ENCODE peak calls at places on chromosomes 5 and 9, in nine cellular contexts. H is Panc1, D is progenitor cell of endocrine pancreas, P is GDM1, M is iPS DF 19.7, E is C1 segment of cervical spinal cord, L is AG09319, A is hepatocyte, O is germinal center. J is an unnamed sample.

GRCh38 chr5:79535477-79536192 is 21.7 kb upstream of the HOMER1 start:
- DNase-seq in E (no peak), L (no peak), D (no peak), A (no peak), P (no peak), M (no peak), H (no peak), O (no peak), J (no peak)

GRCh38 chr5:43973318-43973717 is 370.3 kb downstream of the NNT start:
- DNase-seq in L (no peak), D (no peak), M (no peak), P (no peak), A (peak; percentile 30), O (no peak), H (no peak), E (no peak), J (no peak)

GRCh38 chr9:17528859-17529258 is 50.0 kb upstream of the SH3GL2 start:
- DNase-seq in P (no peak), A (no peak), O (no peak), D (no peak), L (no peak), H (no peak), E (no peak), M (no peak), J (no peak)

GRCh38 chr5:28397502-28397941 is 1359.1 kb upstream of the CDH9 start:
- DNase-seq in D (no peak), A (peak; percentile 18), H (no peak), M (no peak), P (no peak), E (no peak), L (no peak), O (no peak), J (no peak)

GRCh38 chr5:89457411-89458329 is 574.7 kb upstream of the MEF2C start:
- DNase-seq in M (no peak), L (peak; percentile 27), A (peak; percentile 26), P (peak; percentile 63), E (no peak), O (no peak), H (peak; percentile 50), D (no peak), J (peak; percentile 21)

GRCh38 chr5:53323943-53324642 is 156.3 kb upstream of the FST start:
- DNase-seq in L (no peak), E (no peak), P (no peak), D (no peak), O (no peak), A (no peak), H (no peak), M (no peak), J (no peak)

GRCh38 chr9:114497220-114497619 is 8.1 kb downstream of the WHRN start:
- DNase-seq in H (no peak), E (no peak), D (no peak), M (no peak), L (no peak), P (no peak), O (no peak), A (no peak), J (no peak)

GRCh38 chr5:135442387-135443256 is 4.5 kb downstream of the DCANP1 start:
- DNase-seq in E (no peak), L (no peak), M (no peak), P (no peak), D (no peak), O (no peak), H (no peak), A (no peak), J (no peak)

GRCh38 chr5:67972027-67972822 is 243.3 kb upstream of the PIK3R1 start:
- DNase-seq in H (no peak), O (no peak), A (no peak), E (no peak), M (no peak), D (no peak), L (no peak), P (no peak), J (no peak)

GRCh38 chr5:38776494-38776893 is 69.3 kb upstream of the OSMR start:
- DNase-seq in P (no peak), H (no peak), A (no peak), L (no peak), D (no peak), M (no peak), E (no peak), O (no peak), J (no peak)

GRCh38 chr5:127959152-127959764 is 124.3 kb upstream of the SLC12A2 start:
- DNase-seq in P (no peak), D (no peak), O (no peak), E (no peak), H (peak; percentile 54), M (no peak), L (peak; percentile 44), A (peak; percentile 76), J (peak; percentile 30)

GRCh38 chr9:128636024-128636390 is 20.6 kb downstream of the DYNC2I2 start:
- DNase-seq in H (no peak), M (peak; percentile 45), E (no peak), O (no peak), P (no peak), A (peak; percentile 77), D (no peak), L (no peak), J (no peak)

GRCh38 chr9:107465467-107466451 is 23.8 kb downstream of the KLF4 start:
- DNase-seq in M (no peak), O (peak; percentile 55), L (no peak), H (no peak), D (peak; percentile 51), E (peak; percentile 44), A (peak; percentile 90), P (no peak), J (peak; percentile 64)

GRCh38 chr9:34701023-34701768 is 8.7 kb downstream of the CCL21 start:
- DNase-seq in H (peak; percentile 13), A (peak; percentile 85), L (no peak), D (peak; percentile 83), M (peak; percentile 15), E (peak; percentile 39), O (peak; percentile 82), P (peak; percentile 38), J (peak; percentile 73)

GRCh38 chr9:138049085-138049778 is 171.7 kb downstream of the CACNA1B start:
- DNase-seq in O (no peak), M (no peak), D (no peak), E (no peak), A (no peak), L (no peak), P (no peak), H (no peak), J (no peak)

GRCh38 chr5:94086194-94086593 is 344.8 kb upstream of the POU5F2 start:
- DNase-seq in A (no peak), H (no peak), E (no peak), P (no peak), L (no peak), D (no peak), M (no peak), O (no peak), J (no peak)

GRCh38 chr5:27947088-27947487 is 908.7 kb upstream of the CDH9 start:
- DNase-seq in O (no peak), D (no peak), P (no peak), A (no peak), H (no peak), L (no peak), E (no peak), M (no peak), J (no peak)

GRCh38 chr9:132497731-132498130 is 84.7 kb upstream of the BARHL1 start:
- DNase-seq in A (no peak), L (no peak), O (no peak), H (no peak), D (no peak), M (no peak), P (no peak), E (no peak), J (no peak)

GRCh38 chr5:14487101-14487895 is 94.3 kb upstream of the OTULINL start:
- DNase-seq in M (no peak), P (no peak), L (no peak), O (no peak), D (no peak), E (no peak), H (no peak), A (no peak), J (no peak)

GRCh38 chr5:107461770-107462169 is 209.0 kb downstream of the EFNA5 start:
- DNase-seq in M (no peak), D (no peak), P (no peak), O (no peak), A (no peak), H (no peak), L (no peak), E (no peak), J (no peak)

GRCh38 chr5:39076757-39077475 is 2.7 kb upstream of the RICTOR start:
- DNase-seq in L (no peak), A (no peak), O (peak; percentile 40), H (no peak), M (no peak), E (no peak), D (no peak), P (no peak), J (peak; percentile 40)

GRCh38 chr9:127263664-127264063 is 910 bp upstream of the GARNL3 start:
- DNase-seq in M (no peak), A (no peak), D (no peak), P (no peak), E (no peak), L (no peak), H (no peak), O (no peak), J (no peak)

GRCh38 chr5:81675420-81675819 is 75.5 kb downstream of the SSBP2 start:
- DNase-seq in O (no peak), H (no peak), D (no peak), L (no peak), P (no peak), E (no peak), A (no peak), M (no peak), J (no peak)

GRCh38 chr5:53333160-53333559 is 147.3 kb upstream of the FST start:
- DNase-seq in A (no peak), O (no peak), D (no peak), E (no peak), L (no peak), M (no peak), P (no peak), H (no peak), J (no peak)

GRCh38 chr5:180790524-180790923 is 12.1 kb downstream of the MGAT1 start:
- DNase-seq in D (no peak), M (no peak), H (no peak), L (no peak), A (no peak), O (no peak), P (no peak), E (no peak), J (no peak)

GRCh38 chr5:82991678-82992323 is 85.4 kb downstream of the TMEM167A start:
- DNase-seq in O (no peak), P (peak; percentile 11), M (no peak), H (no peak), D (no peak), A (no peak), E (no peak), L (no peak), J (no peak)

GRCh38 chr5:119322312-119322947 is 33.4 kb upstream of the TNFAIP8 start:
- DNase-seq in A (no peak), D (no peak), O (no peak), H (no peak), P (no peak), L (no peak), M (no peak), E (no peak), J (peak; percentile 59)

GRCh38 chr9:124863371-124863831 is 1.5 kb downstream of the ARPC5L start:
- DNase-seq in D (no peak), P (no peak), L (no peak), A (no peak), M (no peak), H (no peak), O (no peak), E (no peak), J (no peak)

GRCh38 chr9:35909274-35909673 is at the start of gene SPAAR:
- DNase-seq in E (no peak), L (no peak), M (no peak), D (no peak), H (no peak), P (no peak), O (no peak), A (no peak), J (no peak)

GRCh38 chr5:34517249-34517648 is 138.9 kb upstream of the RAI14 start:
- DNase-seq in M (no peak), D (no peak), O (no peak), A (no peak), E (no peak), H (no peak), P (no peak), L (no peak), J (no peak)

GRCh38 chr9:114348906-114349482 is 19.3 kb downstream of the ORM2 start:
- DNase-seq in H (peak; percentile 18), E (no peak), D (no peak), M (no peak), L (peak; percentile 88), O (peak; percentile 85), A (peak; percentile 94), P (peak; percentile 65), J (peak; percentile 85)

J was measured in K562.